ENCODE peak calls at places on chromosomes 12 and 14, in four cellular contexts. One of them, this sample, is unnamed.

GRCh38 chr14:88937706-88938105 is 113.3 kb downstream of the TTC8 start:
- DNase-seq in suprapubic skin: no peak
- DNase-seq in stimulated activated CD4-positive, alpha-beta T cell treated with anti-CD3 and anti-CD28 coated beads, Interleukin-2, amount 100 ng/mL, for 48 hours: no peak
- DNase-seq in H7: no peak
- DNase-seq in this sample: no peak

GRCh38 chr12:89179983-89180382 is 172.3 kb downstream of the DUSP6 start:
- DNase-seq in suprapubic skin: peak
- DNase-seq in stimulated activated CD4-positive, alpha-beta T cell treated with anti-CD3 and anti-CD28 coated beads, Interleukin-2, amount 100 ng/mL, for 48 hours: no peak
- DNase-seq in H7: no peak
- DNase-seq in this sample: peak

GRCh38 chr14:85572845-85573244 is 42.9 kb downstream of the FLRT2 start:
- DNase-seq in suprapubic skin: no peak
- DNase-seq in stimulated activated CD4-positive, alpha-beta T cell treated with anti-CD3 and anti-CD28 coated beads, Interleukin-2, amount 100 ng/mL, for 48 hours: no peak
- DNase-seq in H7: no peak
- DNase-seq in this sample: no peak

GRCh38 chr14:99780690-99781089 is 12.5 kb upstream of the EML1 start:
- DNase-seq in suprapubic skin: peak
- DNase-seq in stimulated activated CD4-positive, alpha-beta T cell treated with anti-CD3 and anti-CD28 coated beads, Interleukin-2, amount 100 ng/mL, for 48 hours: no peak
- DNase-seq in H7: no peak
- DNase-seq in this sample: no peak

GRCh38 chr12:49698619-49699545 is 8.3 kb downstream of the FMNL3 start:
- DNase-seq in suprapubic skin: no peak
- DNase-seq in stimulated activated CD4-positive, alpha-beta T cell treated with anti-CD3 and anti-CD28 coated beads, Interleukin-2, amount 100 ng/mL, for 48 hours: peak
- DNase-seq in H7: peak
- DNase-seq in this sample: no peak

GRCh38 chr12:56630180-56630632 is at the start of gene BAZ2A:
- DNase-seq in suprapubic skin: peak
- DNase-seq in stimulated activated CD4-positive, alpha-beta T cell treated with anti-CD3 and anti-CD28 coated beads, Interleukin-2, amount 100 ng/mL, for 48 hours: peak
- DNase-seq in H7: peak
- DNase-seq in this sample: peak

GRCh38 chr14:92850492-92850891 is 56.4 kb downstream of the GOLGA5 start:
- DNase-seq in suprapubic skin: no peak
- DNase-seq in stimulated activated CD4-positive, alpha-beta T cell treated with anti-CD3 and anti-CD28 coated beads, Interleukin-2, amount 100 ng/mL, for 48 hours: no peak
- DNase-seq in H7: no peak
- DNase-seq in this sample: no peak

GRCh38 chr14:103138483-103139370 is 15.5 kb downstream of the TNFAIP2 start:
- DNase-seq in suprapubic skin: peak
- DNase-seq in stimulated activated CD4-positive, alpha-beta T cell treated with anti-CD3 and anti-CD28 coated beads, Interleukin-2, amount 100 ng/mL, for 48 hours: no peak
- DNase-seq in H7: peak
- DNase-seq in this sample: no peak

GRCh38 chr14:68692916-68693771 is 99.7 kb downstream of the ZFP36L1 start:
- DNase-seq in suprapubic skin: no peak
- DNase-seq in stimulated activated CD4-positive, alpha-beta T cell treated with anti-CD3 and anti-CD28 coated beads, Interleukin-2, amount 100 ng/mL, for 48 hours: no peak
- DNase-seq in H7: no peak
- DNase-seq in this sample: no peak

This sample was measured in Calu3.